ENCODE peak calls at places on chromosome 10, in five cellular contexts. L, W, F, C and I are unnamed samples.

GRCh38 chr10:3852147-3852904 is 67.3 kb upstream of the KLF6 start:
- DNase-seq in F (peak), C (peak), W (peak), L (peak), I (peak)

GRCh38 chr10:91344117-91344856 is 65.9 kb upstream of the HECTD2 start:
- DNase-seq in C (no peak), F (no peak), L (no peak), W (no peak), I (no peak)

GRCh38 chr10:14678637-14679036 is 96.1 kb downstream of the FAM107B start:
- DNase-seq in L (no peak), F (no peak), W (no peak), C (no peak), I (no peak)

GRCh38 chr10:32073676-32074075 is 17.5 kb upstream of the KIF5B start:
- DNase-seq in W (no peak), C (no peak), L (no peak), F (no peak), I (no peak)

GRCh38 chr10:132489704-132490534 is 47.7 kb upstream of the INPP5A start:
- DNase-seq in W (no peak), F (no peak), L (no peak), C (no peak), I (no peak)

GRCh38 chr10:4780782-4781181 is 45.2 kb upstream of the AKR1E2 start:
- DNase-seq in L (no peak), C (no peak), F (no peak), W (no peak), I (peak)

GRCh38 chr10:103481974-103482531 is 3.0 kb upstream of the CALHM3 start:
- DNase-seq in C (peak), L (no peak), W (peak), F (no peak), I (peak)

GRCh38 chr10:123323884-123324283 is 169.7 kb downstream of the BUB3 start:
- DNase-seq in C (no peak), F (no peak), W (no peak), L (no peak), I (no peak)

GRCh38 chr10:98074315-98074911 is 44.0 kb upstream of the CRTAC1 start:
- DNase-seq in W (peak), C (peak), L (peak), F (no peak), I (peak)

GRCh38 chr10:98235876-98236275 is 32.1 kb downstream of the LOXL4 start:
- DNase-seq in F (no peak), L (no peak), W (no peak), C (no peak), I (no peak)

GRCh38 chr10:23693398-23693797 is 254.5 kb downstream of the OTUD1 start:
- DNase-seq in C (no peak), F (no peak), L (peak), W (peak), I (no peak)

GRCh38 chr10:104664205-104664604 is 23.1 kb downstream of the SORCS3 start:
- DNase-seq in C (no peak), L (no peak), W (peak), F (no peak), I (no peak)

GRCh38 chr10:79424221-79425073 is 21.0 kb downstream of the ZCCHC24 start:
- DNase-seq in C (no peak), F (no peak), L (no peak), W (peak), I (no peak)

GRCh38 chr10:102419561-102420442 is 834 bp upstream of the FBXL15 start:
- DNase-seq in F (peak), L (peak), W (peak), C (peak), I (peak)

GRCh38 chr10:92810934-92811532 is 37.3 kb upstream of the EXOC6 start:
- DNase-seq in C (no peak), L (no peak), W (no peak), F (no peak), I (no peak)

GRCh38 chr10:95544783-95545500 is 16.2 kb downstream of the SORBS1 start:
- DNase-seq in F (no peak), L (no peak), C (no peak), W (peak), I (no peak)

GRCh38 chr10:86673216-86673826 is 5.0 kb downstream of the LDB3 start:
- DNase-seq in L (no peak), C (no peak), F (no peak), W (peak), I (no peak)

GRCh38 chr10:93245772-93246171 is 172.1 kb downstream of the CYP26A1 start:
- DNase-seq in W (peak), F (no peak), L (no peak), C (no peak), I (no peak)

GRCh38 chr10:58264780-58265179 is 2.9 kb downstream of the IPMK start:
- DNase-seq in W (peak), L (no peak), C (no peak), F (no peak), I (no peak)

GRCh38 chr10:102117391-102118159 is 2.6 kb downstream of the LDB1 start:
- DNase-seq in L (no peak), W (peak), C (peak), F (peak), I (peak)

GRCh38 chr10:21926949-21927348 is 76.6 kb downstream of the DNAJC1 start:
- DNase-seq in W (peak), L (no peak), C (no peak), F (no peak), I (peak)

GRCh38 chr10:97321807-97322195 is 2.7 kb downstream of the FRAT1 start:
- DNase-seq in W (peak), L (no peak), F (no peak), C (no peak), I (no peak)

GRCh38 chr10:44068716-44069482 is 316.0 kb downstream of the CXCL12 start:
- DNase-seq in C (no peak), L (no peak), W (no peak), F (no peak), I (no peak)

GRCh38 chr10:76040107-76040829 is 608.8 kb downstream of the LRMDA start:
- DNase-seq in L (no peak), F (no peak), C (no peak), W (no peak), I (no peak)

GRCh38 chr10:117622471-117623184 is 80.1 kb downstream of the EMX2 start:
- DNase-seq in C (no peak), L (no peak), F (no peak), W (no peak), I (no peak)

GRCh38 chr10:63264852-63265617 is 131.9 kb downstream of the NRBF2 start:
- DNase-seq in L (no peak), F (no peak), C (peak), W (peak), I (peak)

GRCh38 chr10:67869996-67870395 is 14.5 kb upstream of the SIRT1 start:
- DNase-seq in W (no peak), F (no peak), C (no peak), L (no peak), I (no peak)